ENCODE peak calls at places on chromosomes 11 and 22, in nine cellular contexts. E is A549, W is cardiac muscle cell, I is GM20000, A is lower lobe of right lung, K is kidney, Q is omental fat pad, P is IMR-90, V is left ventricle myocardium inferior. S is an unnamed sample.

GRCh38 chr11:57309106-57310059 is 15.4 kb downstream of the TNKS1BP1 start:
- DNase-seq in E (no peak), W (no peak), I (no peak), A (no peak), K (peak; percentile 66), Q (no peak), P (no peak), V (no peak), S (no peak)

GRCh38 chr11:47376543-47377371 is 1.6 kb downstream of the SPI1 start:
- DNase-seq in E (no peak), W (peak; percentile 21), I (no peak), A (peak; percentile 87), K (peak; percentile 82), Q (no peak), P (no peak), V (peak; percentile 53), S (peak; percentile 41)

GRCh38 chr11:70590356-70590991 is 192.1 kb downstream of the CTTN start:
- DNase-seq in E (no peak), W (no peak), I (no peak), A (no peak), K (peak; percentile 10), Q (no peak), P (no peak), V (no peak), S (no peak)

GRCh38 chr22:19233189-19233661 is 54.7 kb upstream of the SLC25A1 start:
- DNase-seq in E (no peak), W (no peak), I (no peak), A (no peak), K (no peak), Q (no peak), P (no peak), V (no peak), S (no peak)

GRCh38 chr11:104183572-104183971 is 19.6 kb upstream of the PDGFD start:
- DNase-seq in E (no peak), W (no peak), I (no peak), A (no peak), K (no peak), Q (no peak), P (peak; percentile 16), V (no peak), S (no peak)

GRCh38 chr11:104337273-104337672 is 173.3 kb upstream of the PDGFD start:
- DNase-seq in E (no peak), W (no peak), I (no peak), A (no peak), K (no peak), Q (no peak), P (no peak), V (no peak), S (no peak)

GRCh38 chr11:58562375-58562800 is 13.3 kb downstream of the LPXN start:
- DNase-seq in E (no peak), W (no peak), I (no peak), A (no peak), K (no peak), Q (no peak), P (no peak), V (no peak), S (no peak)

GRCh38 chr11:56841210-56841810 is 92.8 kb upstream of the OR9G4 start:
- DNase-seq in E (peak; percentile 35), W (peak; percentile 78), I (peak; percentile 61), A (no peak), K (no peak), Q (no peak), P (peak; percentile 56), V (no peak), S (no peak)

GRCh38 chr11:131924446-131925240 is 554.2 kb downstream of the NTM start:
- DNase-seq in E (no peak), W (peak; percentile 55), I (no peak), A (no peak), K (no peak), Q (no peak), P (peak; percentile 73), V (no peak), S (no peak)

GRCh38 chr11:94089356-94089755 is 39.3 kb upstream of the PANX1 start:
- DNase-seq in E (no peak), W (no peak), I (no peak), A (no peak), K (peak; percentile 59), Q (no peak), P (no peak), V (no peak), S (no peak)

GRCh38 chr11:66856496-66857233 is at the start of gene LRFN4:
- DNase-seq in E (peak; percentile 39), W (no peak), I (peak; percentile 85), A (no peak), K (no peak), Q (no peak), P (no peak), V (peak; percentile 51), S (no peak)

GRCh38 chr11:61545341-61545740 is 35.5 kb downstream of the SYT7 start:
- DNase-seq in E (peak; percentile 83), W (no peak), I (peak; percentile 75), A (no peak), K (no peak), Q (no peak), P (no peak), V (no peak), S (no peak)

GRCh38 chr11:111777094-111778046 is 11.2 kb upstream of the PPP2R1B start:
- DNase-seq in E (peak; percentile 47), W (peak; percentile 89), I (peak; percentile 63), A (no peak), K (no peak), Q (no peak), P (peak; percentile 82), V (no peak), S (peak; percentile 51)

GRCh38 chr11:116513278-116513823 is 259.4 kb downstream of the BUD13 start:
- DNase-seq in E (no peak), W (no peak), I (no peak), A (no peak), K (no peak), Q (no peak), P (no peak), V (no peak), S (no peak)

GRCh38 chr11:116511684-116512083 is 261.1 kb downstream of the BUD13 start:
- DNase-seq in E (no peak), W (no peak), I (no peak), A (no peak), K (no peak), Q (no peak), P (no peak), V (no peak), S (no peak)

GRCh38 chr11:116515666-116516184 is 257.1 kb downstream of the BUD13 start:
- DNase-seq in E (no peak), W (no peak), I (no peak), A (no peak), K (no peak), Q (no peak), P (no peak), V (no peak), S (no peak)

GRCh38 chr11:116512841-116513240 is 259.9 kb downstream of the BUD13 start:
- DNase-seq in E (no peak), W (no peak), I (no peak), A (no peak), K (no peak), Q (no peak), P (no peak), V (no peak), S (no peak)

GRCh38 chr11:116513894-116514293 is 258.9 kb downstream of the BUD13 start:
- DNase-seq in E (no peak), W (peak; percentile 75), I (peak; percentile 49), A (no peak), K (no peak), Q (no peak), P (peak; percentile 28), V (peak; percentile 21), S (peak; percentile 68)
- TF ChIP-seq CTCF in E (peak; percentile 24), W (peak; percentile 41), I (peak; percentile 29), A (peak; percentile 35), K (peak; percentile 18), Q (no peak), P (peak; percentile 28), V (peak; percentile 43), S (no peak)

DNA sequence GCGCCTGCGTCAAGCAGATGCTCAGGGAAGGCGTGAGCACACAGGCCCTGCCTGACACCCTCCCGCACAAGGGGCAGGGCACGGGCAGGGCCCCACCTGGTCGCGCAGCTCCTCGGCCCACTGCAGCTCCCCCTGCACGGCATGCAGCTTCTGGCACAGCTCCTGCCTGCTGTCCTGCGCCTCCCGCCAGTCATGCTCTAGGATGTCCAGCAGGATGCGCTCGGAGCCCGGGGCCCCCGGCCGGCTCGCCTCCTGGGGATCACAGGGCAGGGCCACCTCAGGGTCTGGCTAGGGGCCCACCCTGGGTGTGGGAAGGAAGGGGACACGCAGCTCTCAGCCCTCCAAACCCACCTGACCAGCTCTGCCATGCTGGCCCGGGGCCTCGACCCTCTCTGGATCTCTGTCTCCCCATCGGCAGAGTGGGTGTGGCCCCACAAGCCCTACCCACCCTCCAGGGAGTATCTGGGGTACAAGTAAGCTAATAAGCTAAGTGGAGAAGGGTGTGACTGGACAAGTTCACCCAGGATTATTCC is 10.7 kb downstream of the CARD10 start:
- DNase-seq in E (no peak), W (no peak), I (no peak), A (no peak), K (peak; percentile 75), Q (no peak), P (no peak), V (peak; percentile 44), S (peak; percentile 70)
- TF ChIP-seq CTCF in E (no peak), W (no peak), I (no peak), A (peak; percentile 36), K (no peak), Q (no peak), P (no peak), V (peak; percentile 57), S (peak; percentile 10)

GRCh38 chr11:11841121-11841604 is 609 bp upstream of the USP47 start:
- DNase-seq in E (peak; percentile 55), W (no peak), I (no peak), A (no peak), K (peak; percentile 76), Q (no peak), P (no peak), V (peak; percentile 41), S (peak; percentile 71)

GRCh38 chr11:11843233-11843632 is 1.5 kb downstream of the USP47 start:
- DNase-seq in E (peak; percentile 19), W (peak; percentile 68), I (peak; percentile 47), A (no peak), K (no peak), Q (no peak), P (peak; percentile 94), V (no peak), S (peak; percentile 6)

GRCh38 chr11:11843642-11844041 is 1.9 kb downstream of the USP47 start:
- DNase-seq in E (no peak), W (no peak), I (no peak), A (no peak), K (no peak), Q (no peak), P (no peak), V (no peak), S (no peak)

GRCh38 chr11:11842426-11843008 is 745 bp downstream of the USP47 start:
- DNase-seq in E (peak; percentile 66), W (peak; percentile 86), I (peak; percentile 64), A (peak; percentile 71), K (no peak), Q (no peak), P (peak; percentile 86), V (peak; percentile 23), S (no peak)

GRCh38 chr11:11841605-11842425 is at the start of gene USP47:
- DNase-seq in E (peak; percentile 77), W (peak; percentile 88), I (peak; percentile 85), A (peak; percentile 93), K (peak; percentile 96), Q (peak; percentile 78), P (peak; percentile 70), V (peak; percentile 94), S (peak; percentile 95)
- TF ChIP-seq CTCF in E (peak; percentile 37), W (peak; percentile 68), I (no peak), A (peak; percentile 61), K (peak; percentile 22), Q (no peak), P (peak; percentile 40), V (peak; percentile 71), S (peak; percentile 24)

GRCh38 chr11:26470992-26471391 is 101.1 kb downstream of the MUC15 start:
- DNase-seq in E (no peak), W (no peak), I (no peak), A (no peak), K (no peak), Q (no peak), P (no peak), V (no peak), S (no peak)
- TF ChIP-seq CTCF in E (no peak), W (no peak), I (no peak), A (no peak), K (no peak), Q (no peak), P (no peak), V (no peak), S (no peak)

S was measured in mucosa of descending colon.